ENCODE peak calls at places on chromosomes 6 and 20, in five cellular contexts. K, U, I, R and L are unnamed samples.

GRCh38 chr6:45495404-45496084 is 117.8 kb upstream of the SUPT3H start:
- DNase-seq in K (no peak), U (no peak), I (peak), R (no peak), L (no peak)

GRCh38 chr6:29504961-29505360 is 17.2 kb upstream of the MAS1L start:
- DNase-seq in K (no peak), U (no peak), I (no peak), R (no peak), L (no peak)

GRCh38 chr20:21505161-21505809 is 8.6 kb downstream of the NKX2-2 start:
- DNase-seq in K (peak), U (no peak), I (peak), R (peak), L (no peak)

GRCh38 chr20:48771542-48771941 is 56.3 kb downstream of the PREX1 start:
- DNase-seq in K (no peak), U (no peak), I (peak), R (no peak), L (no peak)

GRCh38 chr6:170135041-170135440 is 155.8 kb downstream of the DLL1 start:
- DNase-seq in K (no peak), U (no peak), I (no peak), R (no peak), L (no peak)

GRCh38 chr20:53738945-53739798 is 145.5 kb upstream of the ZNF217 start:
- DNase-seq in K (no peak), U (no peak), I (peak), R (peak), L (no peak)

GRCh38 chr6:9520417-9521151 is 894.3 kb downstream of the TFAP2A start:
- DNase-seq in K (no peak), U (no peak), I (peak), R (peak), L (no peak)

GRCh38 chr6:31906122-31906521 is 4.2 kb upstream of the ZBTB12 start:
- DNase-seq in K (no peak), U (no peak), I (no peak), R (no peak), L (no peak)

GRCh38 chr20:62840244-62841197 is 21.1 kb downstream of the TCFL5 start:
- DNase-seq in K (no peak), U (no peak), I (no peak), R (no peak), L (no peak)

GRCh38 chr6:71481021-71481420 is 192.4 kb downstream of the OGFRL1 start:
- DNase-seq in K (no peak), U (no peak), I (no peak), R (no peak), L (no peak)

GRCh38 chr20:59752704-59753460 is 148.5 kb downstream of the PHACTR3 start:
- DNase-seq in K (no peak), U (no peak), I (peak), R (peak), L (no peak)

GRCh38 chr20:50850721-50851286 is 55.9 kb downstream of the BCAS4 start:
- DNase-seq in K (no peak), U (no peak), I (no peak), R (no peak), L (no peak)

GRCh38 chr6:13641315-13641714 is 26.2 kb downstream of the NOL7 start:
- DNase-seq in K (no peak), U (no peak), I (no peak), R (no peak), L (no peak)

GRCh38 chr20:8766868-8767390 is 302.0 kb upstream of the PLCB4 start:
- DNase-seq in K (no peak), U (no peak), I (no peak), R (no peak), L (no peak)

GRCh38 chr6:152096863-152097496 is 289.5 kb downstream of the ESR1 start:
- DNase-seq in K (no peak), U (no peak), I (no peak), R (no peak), L (no peak)

GRCh38 chr6:31356216-31356945 is 598 bp downstream of the HLA-B start:
- DNase-seq in K (peak), U (no peak), I (peak), R (peak), L (no peak)

GRCh38 chr6:14598017-14598864 is 480.7 kb downstream of the CD83 start:
- DNase-seq in K (no peak), U (no peak), I (no peak), R (no peak), L (no peak)

GRCh38 chr6:170200458-170200891 is 90.4 kb downstream of the DLL1 start:
- DNase-seq in K (no peak), U (no peak), I (no peak), R (no peak), L (no peak)

GRCh38 chr20:64108731-64109389 is 1.5 kb upstream of the NPBWR2 start:
- DNase-seq in K (no peak), U (no peak), I (no peak), R (no peak), L (no peak)

GRCh38 chr6:13766201-13766634 is 48.1 kb downstream of the MCUR1 start:
- DNase-seq in K (no peak), U (no peak), I (peak), R (no peak), L (no peak)

GRCh38 chr6:1263039-1263849 is 48.7 kb upstream of the FOXQ1 start:
- DNase-seq in K (no peak), U (no peak), I (peak), R (no peak), L (no peak)

GRCh38 chr6:52539607-52540006 is 37.3 kb downstream of the TRAM2 start:
- DNase-seq in K (no peak), U (no peak), I (no peak), R (no peak), L (no peak)

DNA sequence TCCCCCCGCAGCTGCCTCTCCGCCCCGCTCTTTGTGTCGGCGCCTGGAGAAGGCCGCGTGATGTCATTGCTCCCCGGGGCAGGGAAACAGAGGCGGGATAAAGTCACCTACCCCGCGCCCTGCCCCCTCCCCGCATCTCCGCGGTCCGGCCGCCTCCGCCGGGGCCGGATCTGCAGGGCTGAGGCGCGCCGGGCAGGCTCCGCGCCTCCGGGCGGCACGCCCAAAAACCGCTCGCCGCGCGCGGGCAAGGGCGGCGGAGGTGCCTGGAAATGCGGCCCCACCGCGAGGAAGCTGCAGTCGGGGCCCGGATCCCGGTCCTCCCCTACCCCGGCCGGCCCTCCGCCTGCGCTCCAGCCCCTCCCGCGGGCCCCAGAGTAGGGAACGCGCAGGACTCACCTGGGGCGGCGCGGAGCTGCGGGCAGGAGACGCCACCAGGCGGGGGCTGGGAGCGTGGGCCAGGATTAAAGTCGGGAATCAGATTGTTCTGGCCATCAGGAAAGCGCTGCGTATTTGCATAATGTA is at the start of gene FAXC:
- DNase-seq in K (peak), U (no peak), I (peak), R (no peak), L (peak)
- TF ChIP-seq CTCF in K (no peak), U (peak), I (no peak), R (peak), L (peak)

GRCh38 chr20:52064936-52065335 is 126.6 kb downstream of the ZFP64 start:
- DNase-seq in K (no peak), U (no peak), I (no peak), R (no peak), L (no peak)

GRCh38 chr20:52056203-52057062 is 135.1 kb downstream of the ZFP64 start:
- DNase-seq in K (no peak), U (no peak), I (no peak), R (no peak), L (no peak)

GRCh38 chr20:52062452-52063209 is 128.9 kb downstream of the ZFP64 start:
- DNase-seq in K (no peak), U (no peak), I (no peak), R (no peak), L (no peak)

DNA sequence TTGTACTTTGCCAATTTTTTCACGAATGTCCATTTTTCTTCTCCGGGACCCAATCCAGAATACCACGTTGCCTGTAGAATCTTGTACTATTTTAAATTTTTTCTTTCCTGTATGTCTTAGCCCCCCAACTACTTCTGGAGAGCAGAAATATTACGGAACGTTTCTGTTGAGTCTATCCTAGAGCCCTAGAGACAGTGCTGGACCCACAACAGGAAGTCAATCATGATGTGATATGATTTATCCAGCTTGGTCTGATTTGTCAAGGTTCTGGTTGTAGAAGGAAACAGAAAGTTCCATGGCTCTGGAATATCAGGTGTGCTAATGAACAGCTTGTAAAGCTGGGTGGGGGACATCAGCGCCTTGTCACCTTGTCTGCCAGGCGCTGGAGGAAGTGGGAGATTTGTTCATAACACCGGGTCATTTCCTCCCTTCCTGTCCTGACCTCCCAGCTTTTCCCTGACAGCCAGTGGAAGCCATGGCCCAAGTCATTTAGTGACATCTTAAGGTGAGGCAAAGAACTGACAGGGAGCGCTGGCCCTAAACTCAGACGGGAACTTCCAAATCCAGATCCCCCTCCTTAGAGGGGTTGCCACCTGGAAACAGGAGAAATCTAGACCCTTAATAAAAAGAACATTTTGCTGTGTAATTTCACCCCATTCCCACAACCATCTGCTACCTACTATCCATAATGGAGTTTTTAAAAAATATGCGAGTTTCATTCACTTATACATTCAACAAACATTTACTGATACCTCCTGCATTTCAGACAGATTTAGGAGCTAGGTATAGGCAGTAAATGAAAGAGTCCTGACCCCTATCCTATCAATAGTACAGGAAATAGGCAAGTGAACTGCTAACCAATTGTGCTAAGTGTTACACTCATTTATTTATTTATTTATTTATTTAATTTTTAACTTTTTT is 130.5 kb downstream of the ZFP64 start:
- DNase-seq in K (peak), U (no peak), I (no peak), R (no peak), L (no peak)
- TF ChIP-seq CTCF in K (no peak), U (no peak), I (no peak), R (no peak), L (peak)

GRCh38 chr6:72709436-72709835 is 87.6 kb downstream of the KCNQ5 start:
- DNase-seq in K (no peak), U (no peak), I (no peak), R (no peak), L (no peak)
- TF ChIP-seq CTCF in K (no peak), U (no peak), I (no peak), R (no peak), L (no peak)

DNA sequence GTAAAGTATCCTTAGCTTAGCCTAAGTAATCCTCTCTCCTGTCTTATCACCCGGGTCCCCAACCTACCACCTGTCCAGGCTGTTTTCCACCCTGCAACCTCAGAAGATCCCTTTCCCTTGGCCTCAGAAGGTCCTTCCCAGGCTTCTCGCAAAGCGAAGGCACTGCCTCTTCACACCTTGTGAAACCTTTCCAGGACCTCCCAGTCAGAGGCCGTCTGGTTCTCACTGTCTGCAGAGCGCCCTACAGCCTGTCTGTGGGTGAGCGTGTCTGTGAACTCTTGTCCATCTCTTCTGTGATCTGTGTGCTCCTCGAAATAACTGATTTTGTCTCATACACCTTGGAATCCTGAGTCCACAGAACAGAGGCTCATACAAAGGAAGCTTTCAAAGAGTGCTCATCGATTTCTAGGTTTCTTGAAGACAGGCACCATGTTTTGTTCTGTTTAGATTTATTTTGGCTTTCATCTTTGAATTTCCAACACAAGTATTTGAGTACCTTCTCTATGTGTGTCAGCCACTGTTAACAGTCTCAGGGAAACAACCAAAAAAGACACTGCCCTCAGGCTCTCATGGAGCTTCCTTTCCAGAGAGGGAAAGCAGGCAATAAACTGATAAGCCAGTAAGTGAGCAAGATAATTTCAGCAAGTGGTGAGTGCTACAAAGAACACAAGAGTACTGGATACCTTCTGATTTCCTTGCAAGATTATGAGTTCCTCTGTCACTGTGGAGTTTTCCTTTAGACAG is 6.3 kb downstream of the PDE10A start:
- DNase-seq in K (no peak), U (no peak), I (no peak), R (no peak), L (no peak)
- TF ChIP-seq CTCF in K (no peak), U (no peak), I (no peak), R (no peak), L (no peak)

DNA sequence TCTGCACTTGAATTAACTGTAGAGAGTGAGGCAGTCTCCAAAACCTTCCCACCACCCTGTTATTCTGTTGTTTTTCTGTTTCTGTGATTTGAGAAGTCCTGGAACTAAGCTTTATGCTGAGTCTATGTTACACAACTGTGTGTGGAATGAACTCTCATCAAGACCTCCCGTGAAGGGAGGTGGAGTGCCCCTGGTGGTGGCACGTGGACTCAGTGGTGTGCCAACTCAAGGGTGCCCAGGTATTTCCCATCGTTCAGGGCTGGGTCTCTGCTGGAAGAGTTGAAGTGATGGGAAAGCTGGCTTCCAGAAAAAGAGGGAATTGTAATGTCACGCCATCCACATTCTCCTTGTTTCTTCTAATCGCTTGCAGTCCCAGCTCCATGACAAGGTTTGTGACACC is 374.2 kb downstream of the SMOC2 start:
- DNase-seq in K (no peak), U (no peak), I (peak), R (no peak), L (no peak)
- TF ChIP-seq CTCF in K (peak), U (no peak), I (peak), R (no peak), L (no peak)

DNA sequence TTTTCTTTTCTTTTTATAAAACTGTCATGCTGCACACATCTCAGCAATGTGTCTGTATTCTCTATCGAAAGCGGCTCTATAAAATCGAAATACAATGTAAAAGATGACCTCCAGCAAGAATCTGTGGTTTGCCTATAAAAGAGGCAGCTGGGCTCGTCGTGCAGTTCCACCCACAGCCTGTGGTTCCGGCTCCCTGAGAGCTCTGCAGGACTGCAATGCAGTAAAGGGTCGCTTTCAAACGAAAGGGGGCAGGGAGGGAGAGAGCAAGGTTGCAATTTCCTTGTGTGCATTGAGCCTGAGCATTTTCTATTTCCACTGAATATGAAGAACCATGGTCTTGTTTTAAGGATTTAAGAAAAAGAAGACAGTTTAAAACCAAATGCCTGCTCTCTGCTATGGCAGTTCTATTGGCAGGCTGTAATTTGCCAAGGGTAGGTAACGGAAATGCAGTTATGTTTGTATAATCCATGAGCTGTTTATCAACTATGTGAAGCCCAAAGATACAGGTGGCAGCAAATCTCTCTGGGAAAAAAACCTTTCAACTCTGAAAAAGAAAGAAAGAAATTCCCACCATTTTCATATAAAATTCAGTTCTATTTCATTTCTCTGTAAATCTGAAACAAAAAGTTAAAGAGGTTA is 236.5 kb downstream of the HACE1 start:
- DNase-seq in K (peak), U (no peak), I (peak), R (peak), L (no peak)
- TF ChIP-seq CTCF in K (no peak), U (peak), I (peak), R (no peak), L (no peak)

GRCh38 chr6:44076366-44077200 is 50.7 kb downstream of the MRPL14 start:
- DNase-seq in K (peak), U (no peak), I (no peak), R (peak), L (no peak)
- TF ChIP-seq CTCF in K (no peak), U (no peak), I (no peak), R (no peak), L (no peak)

DNA sequence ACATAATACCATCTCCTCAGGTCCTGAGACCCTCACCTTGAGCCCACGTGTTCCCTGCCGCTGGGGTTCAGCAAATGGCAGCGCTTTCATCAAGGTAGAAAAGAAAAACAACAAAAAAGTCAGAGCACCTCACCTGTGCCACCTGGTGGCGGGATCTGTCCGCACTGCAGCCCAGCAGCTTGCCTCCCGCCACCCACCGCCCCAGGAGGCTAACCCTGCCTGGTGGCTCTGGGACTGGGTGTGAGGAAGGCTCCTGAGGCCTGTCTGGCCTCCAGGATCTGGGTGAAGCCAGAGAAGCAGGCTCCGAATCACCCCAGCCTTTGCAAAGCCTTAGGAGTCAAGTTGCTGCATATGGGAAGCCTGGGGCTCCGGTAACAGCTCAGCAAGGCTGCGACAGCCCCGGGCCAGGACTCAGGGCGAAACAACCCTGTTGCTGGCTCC is 270.8 kb downstream of the BMP7 start:
- DNase-seq in K (peak), U (no peak), I (peak), R (peak), L (no peak)
- TF ChIP-seq CTCF in K (peak), U (peak), I (peak), R (peak), L (peak)

DNA sequence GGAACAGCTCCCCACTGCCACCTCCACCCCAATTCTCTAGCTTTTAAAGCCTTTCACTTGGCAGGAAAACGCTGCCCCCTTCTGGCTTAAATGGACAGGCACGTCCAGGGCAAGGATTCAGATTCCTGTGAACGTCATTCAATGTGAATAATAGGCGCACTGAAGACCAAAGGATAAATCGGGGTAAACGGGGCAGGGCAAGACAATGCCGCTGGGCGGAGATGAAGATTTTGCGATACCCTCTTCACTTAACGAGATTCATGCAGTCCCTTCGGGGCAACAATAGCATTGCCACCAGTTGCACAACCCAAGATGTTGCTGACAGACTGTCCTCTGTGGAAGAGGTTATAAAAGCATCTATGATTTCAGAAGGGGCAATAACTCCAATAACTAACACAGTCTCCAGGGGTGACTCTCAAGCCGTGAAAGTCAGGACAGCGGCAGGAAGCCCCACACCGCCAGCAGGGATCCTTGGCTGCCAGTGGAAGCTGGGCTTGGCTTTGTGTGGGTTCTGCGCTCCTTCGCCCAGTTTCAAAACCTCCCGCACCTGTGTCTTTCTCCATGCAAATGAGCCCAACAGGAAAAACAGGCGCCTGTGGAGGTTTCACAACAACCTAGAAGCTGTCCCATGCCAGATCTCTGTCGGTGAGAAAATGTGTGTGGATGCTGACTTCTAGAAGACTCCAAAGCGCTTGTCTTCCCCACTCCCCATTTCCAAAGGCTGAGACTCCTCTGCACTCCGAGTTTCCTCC is 291.8 kb downstream of the BMP7 start:
- DNase-seq in K (peak), U (no peak), I (peak), R (peak), L (no peak)
- TF ChIP-seq CTCF in K (peak), U (peak), I (peak), R (peak), L (peak)

GRCh38 chr6:37485259-37485658 is 14.4 kb downstream of the CCDC167 start:
- DNase-seq in K (peak), U (no peak), I (no peak), R (no peak), L (no peak)
- TF ChIP-seq CTCF in K (peak), U (no peak), I (no peak), R (peak), L (peak)